ENCODE peak calls at places on chromosomes 3 and 15, in five cellular contexts. Z, D, V, R and O are unnamed samples.

GRCh38 chr3:193377591-193377990 is 962 bp downstream of the ATP13A5 start:
- DNase-seq in V (peak), Z (peak), R (no peak), D (no peak), O (no peak)

GRCh38 chr3:123421353-123422174 is 27.3 kb downstream of the ADCY5 start:
- DNase-seq in R (no peak), D (no peak), Z (no peak), V (no peak), O (no peak)

GRCh38 chr15:92821491-92822116 is 78.5 kb upstream of the CHD2 start:
- DNase-seq in Z (no peak), V (no peak), R (no peak), D (no peak), O (peak)

GRCh38 chr15:73984208-73984979 is 7.7 kb downstream of the STOML1 start:
- DNase-seq in D (no peak), Z (no peak), V (no peak), R (no peak), O (no peak)

GRCh38 chr3:111947179-111947727 is 31.6 kb upstream of the ABHD10 start:
- DNase-seq in Z (no peak), V (peak), R (no peak), D (no peak), O (no peak)

GRCh38 chr15:68349173-68349572 is 71.6 kb downstream of the FEM1B start:
- DNase-seq in R (no peak), V (no peak), Z (no peak), D (no peak), O (peak)

GRCh38 chr3:63940389-63940757 is 28.2 kb upstream of the SCAANT1 start:
- DNase-seq in D (no peak), Z (no peak), V (no peak), R (no peak), O (no peak)

GRCh38 chr15:75697523-75698398 is 14.9 kb downstream of the CSPG4 start:
- DNase-seq in V (no peak), R (no peak), D (no peak), Z (no peak), O (no peak)

GRCh38 chr3:39752019-39752637 is 57.3 kb upstream of the MYRIP start:
- DNase-seq in Z (no peak), V (peak), R (no peak), D (no peak), O (no peak)

GRCh38 chr3:42224178-42224577 is 41.8 kb downstream of the CCK start:
- DNase-seq in D (no peak), Z (no peak), R (no peak), V (no peak), O (no peak)

GRCh38 chr3:8371085-8371551 is 130.5 kb upstream of the LMCD1 start:
- DNase-seq in R (no peak), Z (no peak), D (peak), V (no peak), O (peak)

GRCh38 chr3:29773481-29773880 is 492.6 kb downstream of the RBMS3 start:
- DNase-seq in Z (no peak), R (peak), D (no peak), V (no peak), O (no peak)

GRCh38 chr3:127964053-127964452 is 49.0 kb downstream of the KBTBD12 start:
- DNase-seq in D (no peak), Z (no peak), R (no peak), V (no peak), O (no peak)

GRCh38 chr3:178479860-178480259 is 56.4 kb upstream of the KCNMB2 start:
- DNase-seq in R (no peak), D (no peak), V (no peak), Z (no peak), O (no peak)

GRCh38 chr15:74863239-74864056 is 9.7 kb downstream of the SCAMP2 start:
- DNase-seq in R (no peak), D (no peak), Z (no peak), V (no peak), O (no peak)

GRCh38 chr3:50516048-50516871 is 12.8 kb upstream of the CACNA2D2 start:
- DNase-seq in V (peak), Z (peak), R (peak), D (no peak), O (peak)

GRCh38 chr3:99601493-99601892 is 36.9 kb upstream of the COL8A1 start:
- DNase-seq in D (no peak), V (no peak), Z (no peak), R (no peak), O (no peak)

GRCh38 chr15:74788716-74789151 is 6.9 kb downstream of the CSK start:
- DNase-seq in Z (no peak), D (no peak), V (no peak), R (peak), O (peak)

GRCh38 chr15:65405793-65406192 is 17.0 kb downstream of the IGDCC4 start:
- DNase-seq in Z (no peak), R (no peak), V (no peak), D (no peak), O (no peak)

GRCh38 chr3:143276592-143276991 is 157.0 kb downstream of the CHST2 start:
- DNase-seq in R (no peak), D (no peak), Z (no peak), V (no peak), O (no peak)

GRCh38 chr3:48569808-48570450 is 6.3 kb upstream of the UCN2 start:
- DNase-seq in R (no peak), Z (no peak), V (no peak), D (no peak), O (no peak)

GRCh38 chr3:158057666-158058065 is 48.6 kb downstream of the SHOX2 start:
- DNase-seq in D (no peak), Z (no peak), V (no peak), R (no peak), O (no peak)

GRCh38 chr15:94306700-94307650 is 75.6 kb downstream of the MCTP2 start:
- DNase-seq in R (no peak), D (no peak), Z (no peak), V (no peak), O (peak)

GRCh38 chr3:15983693-15984092 is 185.9 kb upstream of the ANKRD28 start:
- DNase-seq in D (no peak), Z (no peak), R (no peak), V (no peak), O (no peak)

DNA sequence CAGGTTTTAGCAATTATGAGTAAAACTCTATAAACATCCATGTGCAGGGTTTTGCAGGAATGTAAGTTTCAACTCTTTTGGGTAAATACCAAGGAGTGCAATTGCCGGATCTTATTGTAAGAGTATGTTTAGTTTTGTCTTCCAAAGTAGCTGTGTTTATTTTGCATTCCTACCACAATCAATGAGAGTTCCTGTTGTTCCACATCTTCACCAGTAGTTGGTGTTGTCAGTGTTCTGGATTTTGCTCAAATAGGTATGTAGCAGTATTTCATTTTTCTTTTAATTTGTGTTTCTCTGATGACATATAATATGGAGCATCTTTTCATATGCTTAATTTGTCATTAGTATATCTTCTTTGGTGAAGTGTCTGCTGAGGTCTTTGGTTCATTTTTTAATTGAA is 185.1 kb upstream of the GALNT15 start:
- DNase-seq in Z (no peak), D (no peak), V (no peak), R (no peak), O (no peak)
- TF ChIP-seq MAX in Z (no peak), D (no peak), V (no peak), R (no peak), O (no peak)

GRCh38 chr15:99421172-99421656 is 144.6 kb upstream of the MEF2A start:
- DNase-seq in R (peak), V (no peak), Z (peak), D (no peak), O (no peak)
- TF ChIP-seq MAX in R (no peak), V (no peak), Z (no peak), D (no peak), O (no peak)

DNA sequence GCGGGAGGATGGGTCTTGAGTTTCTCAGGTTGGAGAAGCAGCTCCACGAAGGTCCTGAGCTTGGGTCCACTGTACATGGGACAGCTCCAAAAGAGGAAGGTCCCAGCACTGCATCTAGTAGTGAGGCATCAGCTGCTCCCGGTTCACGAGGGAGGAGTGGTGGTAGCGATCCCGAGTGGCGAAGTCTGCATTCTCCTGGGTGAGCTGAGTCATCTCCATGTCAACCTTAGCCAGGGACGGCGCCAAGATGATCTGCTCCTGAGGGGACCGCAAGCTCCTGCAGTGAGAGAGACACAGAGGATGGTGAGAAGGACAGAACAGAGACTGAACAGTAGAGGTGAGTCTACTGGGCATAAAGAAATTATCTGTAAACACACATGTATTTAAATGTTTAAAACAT is 28.0 kb upstream of the HEG1 start:
- DNase-seq in Z (no peak), D (peak), R (no peak), V (no peak), O (no peak)
- TF ChIP-seq MAX in Z (no peak), D (no peak), R (no peak), V (no peak), O (no peak)

GRCh38 chr15:70873232-70874054 is 18.8 kb downstream of the THAP10 start:
- DNase-seq in D (no peak), Z (no peak), V (no peak), R (no peak), O (no peak)

GRCh38 chr15:70866982-70867644 is 13.2 kb upstream of the LARP6 start:
- DNase-seq in D (no peak), Z (no peak), R (no peak), V (no peak), O (no peak)

GRCh38 chr15:70867911-70868467 is 14.0 kb upstream of the LARP6 start:
- DNase-seq in R (no peak), V (peak), Z (no peak), D (no peak), O (no peak)

GRCh38 chr15:70869346-70869745 is 15.4 kb upstream of the LARP6 start:
- DNase-seq in R (no peak), Z (no peak), D (no peak), V (no peak), O (no peak)

DNA sequence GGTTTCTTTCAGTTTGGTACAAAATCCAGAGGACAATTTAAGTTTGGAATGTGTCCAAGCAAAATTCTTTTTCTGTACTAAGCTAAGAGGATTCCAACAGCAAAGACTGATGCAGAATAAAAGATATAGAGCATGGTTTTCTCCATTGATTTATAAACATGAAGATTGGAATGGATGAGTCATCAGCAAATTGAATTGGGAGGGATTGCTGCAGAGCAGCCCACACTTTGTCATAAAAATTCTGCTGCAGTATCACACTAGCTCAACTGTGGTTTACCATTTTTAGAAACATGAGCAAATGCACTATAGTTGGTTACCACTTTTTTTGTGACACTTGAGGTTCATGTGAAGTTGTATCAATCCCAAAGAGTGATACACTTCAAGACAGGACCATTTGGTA is 16.1 kb upstream of the LARP6 start:
- DNase-seq in D (no peak), Z (no peak), R (no peak), V (peak), O (peak)
- TF ChIP-seq MAX in D (no peak), Z (no peak), R (no peak), V (no peak), O (no peak)

DNA sequence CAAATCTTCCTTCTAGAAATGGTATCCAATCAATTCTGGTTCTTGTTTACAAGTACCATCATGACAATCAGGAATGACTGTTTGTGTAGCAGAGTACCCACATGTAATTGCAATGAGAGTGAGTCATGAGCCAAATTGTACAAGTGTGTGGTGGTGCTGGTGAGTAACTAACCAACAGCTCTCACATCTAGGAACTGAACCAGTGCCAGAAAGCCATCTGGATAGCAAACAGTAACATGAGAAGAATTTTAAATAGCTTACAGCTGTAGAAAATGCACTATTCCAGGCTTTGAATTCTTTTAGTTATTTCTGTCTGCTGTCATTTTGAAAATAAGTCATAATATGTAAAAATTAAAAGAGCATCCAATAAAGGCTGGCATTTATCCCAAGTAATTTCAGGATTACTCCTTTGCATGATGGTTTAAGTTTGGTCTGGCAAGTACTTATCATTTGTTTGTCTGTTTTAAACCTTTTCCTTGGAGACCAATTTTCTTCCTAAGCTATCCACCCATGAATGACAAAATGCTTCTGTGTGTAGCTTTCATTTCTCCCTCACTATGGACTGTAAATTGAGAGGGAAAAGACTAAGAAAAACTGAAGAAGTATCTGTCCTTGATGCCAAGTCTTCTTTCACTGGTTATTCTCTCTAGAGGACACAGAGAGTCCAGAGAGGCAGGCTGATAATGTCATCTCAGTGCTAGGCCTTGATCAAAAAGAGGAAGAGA is 60.0 kb downstream of the PIK3CB start:
- DNase-seq in Z (peak), V (peak), R (no peak), D (peak), O (peak)
- TF ChIP-seq MAX in Z (no peak), V (no peak), R (no peak), D (no peak), O (no peak)